ENCODE peak calls at places on chromosome X, in four cellular contexts. One of them, this sample, is unnamed.

GRCh38 chrX:20001615-20002014 is 10.8 kb upstream of the BCLAF3 start:
- DNase-seq in HuH-7.5: no peak
- DNase-seq in transverse colon: no peak
- DNase-seq in glutamatergic neuron: no peak
- DNase-seq in this sample: no peak

GRCh38 chrX:143635915-143636314 is at the start of gene SLITRK4:
- DNase-seq in HuH-7.5: no peak
- DNase-seq in transverse colon: no peak
- DNase-seq in glutamatergic neuron: peak
- DNase-seq in this sample: no peak

GRCh38 chrX:42495139-42495538 is 282.8 kb downstream of the PPP1R2C start:
- DNase-seq in HuH-7.5: no peak
- DNase-seq in transverse colon: no peak
- DNase-seq in glutamatergic neuron: no peak
- DNase-seq in this sample: peak

GRCh38 chrX:69070949-69071650 is 94.2 kb downstream of the PJA1 start:
- DNase-seq in HuH-7.5: no peak
- DNase-seq in transverse colon: peak
- DNase-seq in glutamatergic neuron: no peak
- DNase-seq in this sample: no peak

GRCh38 chrX:15911729-15912550 is 57.3 kb upstream of the AP1S2 start:
- DNase-seq in HuH-7.5: no peak
- DNase-seq in transverse colon: no peak
- DNase-seq in glutamatergic neuron: no peak
- DNase-seq in this sample: no peak

GRCh38 chrX:40449396-40449795 is 131.4 kb upstream of the ATP6AP2 start:
- DNase-seq in HuH-7.5: no peak
- DNase-seq in transverse colon: no peak
- DNase-seq in glutamatergic neuron: no peak
- DNase-seq in this sample: no peak

GRCh38 chrX:49627030-49627777 is 28.4 kb downstream of the GAGE1 start:
- DNase-seq in HuH-7.5: no peak
- DNase-seq in transverse colon: no peak
- DNase-seq in glutamatergic neuron: no peak
- DNase-seq in this sample: no peak

GRCh38 chrX:46573896-46574336 is 351 bp downstream of the CHST7 start:
- DNase-seq in HuH-7.5: peak
- DNase-seq in transverse colon: peak
- DNase-seq in glutamatergic neuron: peak
- DNase-seq in this sample: peak

GRCh38 chrX:21725498-21725897 is 32.4 kb downstream of the SMPX start:
- DNase-seq in HuH-7.5: no peak
- DNase-seq in transverse colon: no peak
- DNase-seq in glutamatergic neuron: no peak
- DNase-seq in this sample: peak

GRCh38 chrX:22357621-22358020 is 84.9 kb downstream of the CBLL2 start:
- DNase-seq in HuH-7.5: no peak
- DNase-seq in transverse colon: no peak
- DNase-seq in glutamatergic neuron: no peak
- DNase-seq in this sample: no peak

GRCh38 chrX:38891641-38892413 is 90.6 kb downstream of the MID1IP1 start:
- DNase-seq in HuH-7.5: no peak
- DNase-seq in transverse colon: no peak
- DNase-seq in glutamatergic neuron: no peak
- DNase-seq in this sample: no peak

GRCh38 chrX:68830486-68831404 is 1.9 kb downstream of the EFNB1 start:
- DNase-seq in HuH-7.5: no peak
- DNase-seq in transverse colon: no peak
- DNase-seq in glutamatergic neuron: no peak
- DNase-seq in this sample: no peak

GRCh38 chrX:45164021-45164621 is 36.6 kb downstream of the DIPK2B start:
- DNase-seq in HuH-7.5: no peak
- DNase-seq in transverse colon: no peak
- DNase-seq in glutamatergic neuron: no peak
- DNase-seq in this sample: no peak

GRCh38 chrX:26373829-26374228 is 157.9 kb downstream of the MAGEB5 start:
- DNase-seq in HuH-7.5: no peak
- DNase-seq in transverse colon: no peak
- DNase-seq in glutamatergic neuron: no peak
- DNase-seq in this sample: no peak

GRCh38 chrX:10697552-10697951 is 77.2 kb upstream of the MID1 start:
- DNase-seq in HuH-7.5: no peak
- DNase-seq in transverse colon: no peak
- DNase-seq in glutamatergic neuron: peak
- DNase-seq in this sample: no peak

GRCh38 chrX:75623535-75623934 is 100.7 kb upstream of the ZDHHC15 start:
- DNase-seq in HuH-7.5: no peak
- DNase-seq in transverse colon: no peak
- DNase-seq in glutamatergic neuron: no peak
- DNase-seq in this sample: no peak

GRCh38 chrX:42952621-42953020 is 174.7 kb upstream of the PPP1R2C start:
- DNase-seq in HuH-7.5: no peak
- DNase-seq in transverse colon: no peak
- DNase-seq in glutamatergic neuron: no peak
- DNase-seq in this sample: no peak

GRCh38 chrX:53239474-53239873 is 14.5 kb upstream of the KDM5C start:
- DNase-seq in HuH-7.5: no peak
- DNase-seq in transverse colon: no peak
- DNase-seq in glutamatergic neuron: peak
- DNase-seq in this sample: no peak

GRCh38 chrX:68571292-68572256 is 72.7 kb downstream of the YIPF6 start:
- DNase-seq in HuH-7.5: no peak
- DNase-seq in transverse colon: no peak
- DNase-seq in glutamatergic neuron: no peak
- DNase-seq in this sample: no peak

GRCh38 chrX:57528670-57529255 is 63.0 kb upstream of the ZXDB start:
- DNase-seq in HuH-7.5: no peak
- DNase-seq in transverse colon: no peak
- DNase-seq in glutamatergic neuron: peak
- DNase-seq in this sample: no peak

GRCh38 chrX:154013614-154014360 is 5.9 kb downstream of the IRAK1 start:
- DNase-seq in HuH-7.5: peak
- DNase-seq in transverse colon: no peak
- DNase-seq in glutamatergic neuron: peak
- DNase-seq in this sample: no peak

GRCh38 chrX:124349054-124349453 is 2.7 kb downstream of the SH2D1A start:
- DNase-seq in HuH-7.5: no peak
- DNase-seq in transverse colon: no peak
- DNase-seq in glutamatergic neuron: no peak
- DNase-seq in this sample: no peak

GRCh38 chrX:69158166-69159040 is 6.8 kb downstream of the PJA1 start:
- DNase-seq in HuH-7.5: peak
- DNase-seq in transverse colon: peak
- DNase-seq in glutamatergic neuron: peak
- DNase-seq in this sample: peak

GRCh38 chrX:13087322-13088154 is 43.1 kb upstream of the FAM9C start:
- DNase-seq in HuH-7.5: no peak
- DNase-seq in transverse colon: peak
- DNase-seq in glutamatergic neuron: no peak
- DNase-seq in this sample: no peak

GRCh38 chrX:130715299-130715698 is 187.7 kb downstream of the ENOX2 start:
- DNase-seq in HuH-7.5: no peak
- DNase-seq in transverse colon: no peak
- DNase-seq in glutamatergic neuron: no peak
- DNase-seq in this sample: no peak

GRCh38 chrX:39809326-39809725 is 288.4 kb downstream of the BCOR start:
- DNase-seq in HuH-7.5: no peak
- DNase-seq in transverse colon: no peak
- DNase-seq in glutamatergic neuron: no peak
- DNase-seq in this sample: no peak

GRCh38 chrX:95762716-95763115 is 921.9 kb upstream of the DIAPH2 start:
- DNase-seq in HuH-7.5: no peak
- DNase-seq in transverse colon: no peak
- DNase-seq in glutamatergic neuron: no peak
- DNase-seq in this sample: no peak

GRCh38 chrX:41119803-41120202 is 34.6 kb downstream of the USP9X start:
- DNase-seq in HuH-7.5: no peak
- DNase-seq in transverse colon: no peak
- DNase-seq in glutamatergic neuron: no peak
- DNase-seq in this sample: no peak

GRCh38 chrX:10233696-10234095 is 76.9 kb downstream of the CLCN4 start:
- DNase-seq in HuH-7.5: no peak
- DNase-seq in transverse colon: no peak
- DNase-seq in glutamatergic neuron: no peak
- DNase-seq in this sample: no peak

GRCh38 chrX:131762802-131763234 is 218.9 kb downstream of the OR13H1 start:
- DNase-seq in HuH-7.5: no peak
- DNase-seq in transverse colon: peak
- DNase-seq in glutamatergic neuron: no peak
- DNase-seq in this sample: no peak

GRCh38 chrX:1582686-1583437 is 8.5 kb upstream of the AKAP17A start:
- DNase-seq in HuH-7.5: no peak
- DNase-seq in transverse colon: no peak
- DNase-seq in glutamatergic neuron: no peak
- DNase-seq in this sample: no peak

GRCh38 chrX:6644411-6644810 is 109.5 kb upstream of the VCX3A start:
- DNase-seq in HuH-7.5: no peak
- DNase-seq in transverse colon: no peak
- DNase-seq in glutamatergic neuron: no peak
- DNase-seq in this sample: no peak

GRCh38 chrX:117707948-117708743 is 408.5 kb downstream of the KLHL13 start:
- DNase-seq in HuH-7.5: no peak
- DNase-seq in transverse colon: no peak
- DNase-seq in glutamatergic neuron: no peak
- DNase-seq in this sample: no peak

GRCh38 chrX:10111364-10112148 is 45.2 kb upstream of the CLCN4 start:
- DNase-seq in HuH-7.5: no peak
- DNase-seq in transverse colon: peak
- DNase-seq in glutamatergic neuron: no peak
- DNase-seq in this sample: no peak

GRCh38 chrX:134669378-134670098 is 11.3 kb upstream of the PLAC1 start:
- DNase-seq in HuH-7.5: no peak
- DNase-seq in transverse colon: peak
- DNase-seq in glutamatergic neuron: no peak
- DNase-seq in this sample: no peak

GRCh38 chrX:131746491-131746968 is 202.7 kb downstream of the OR13H1 start:
- DNase-seq in HuH-7.5: no peak
- DNase-seq in transverse colon: peak
- DNase-seq in glutamatergic neuron: no peak
- DNase-seq in this sample: no peak

GRCh38 chrX:109389917-109390316 is 92.0 kb downstream of the GUCY2F start:
- DNase-seq in HuH-7.5: no peak
- DNase-seq in transverse colon: no peak
- DNase-seq in glutamatergic neuron: no peak
- DNase-seq in this sample: no peak

GRCh38 chrX:68827848-68828562 is 816 bp upstream of the EFNB1 start:
- DNase-seq in HuH-7.5: peak
- DNase-seq in transverse colon: peak
- DNase-seq in glutamatergic neuron: peak
- DNase-seq in this sample: peak

GRCh38 chrX:125475482-125475881 is 155.8 kb downstream of the TEX13C start:
- DNase-seq in HuH-7.5: no peak
- DNase-seq in transverse colon: no peak
- DNase-seq in glutamatergic neuron: no peak
- DNase-seq in this sample: no peak

This sample was measured in NCI-H2107.